ENCODE peak calls at places on chromosomes 16 and 17, in five cellular contexts. Q is amniotic stem cell, W is hypothalamus, F is AG09309, M is amniotic epithelial cell. S is an unnamed sample.

GRCh38 chr17:20205609-20206008 is 196.4 kb downstream of the SPECC1 start:
- DNase-seq in M (peak), Q (no peak), W (no peak), F (no peak), S (no peak)

GRCh38 chr16:87074635-87075318 is 242.4 kb downstream of the C16orf95 start:
- DNase-seq in W (no peak), F (no peak), M (no peak), Q (no peak), S (no peak)

GRCh38 chr16:61413026-61413425 is 623.2 kb downstream of the CDH8 start:
- DNase-seq in Q (no peak), F (no peak), M (no peak), W (no peak), S (no peak)

GRCh38 chr17:37737971-37738370 is 6.9 kb downstream of the HNF1B start:
- DNase-seq in W (no peak), M (peak), F (no peak), Q (no peak), S (peak)

GRCh38 chr17:4327638-4328037 is 38.8 kb downstream of the UBE2G1 start:
- DNase-seq in W (no peak), Q (no peak), F (peak), M (peak), S (peak)

GRCh38 chr17:78472035-78472905 is 93.8 kb downstream of the PGS1 start:
- DNase-seq in F (no peak), W (no peak), M (no peak), Q (no peak), S (no peak)

GRCh38 chr17:44005865-44006580 is 1.6 kb downstream of the NAGS start:
- DNase-seq in Q (no peak), F (no peak), W (no peak), M (no peak), S (peak)

GRCh38 chr16:78574571-78574970 is 475.1 kb downstream of the WWOX start:
- DNase-seq in W (no peak), Q (no peak), F (no peak), M (no peak), S (no peak)

GRCh38 chr16:28192811-28193529 is 18.8 kb downstream of the XPO6 start:
- DNase-seq in F (no peak), W (no peak), Q (no peak), M (no peak), S (no peak)

GRCh38 chr17:41695954-41696720 is 7.5 kb downstream of the EIF1 start:
- DNase-seq in Q (peak), W (peak), M (peak), F (no peak), S (peak)

GRCh38 chr17:6428207-6428965 is 6.5 kb downstream of the AIPL1 start:
- DNase-seq in F (no peak), W (no peak), Q (no peak), M (no peak), S (no peak)

GRCh38 chr17:77441130-77441920 is 300.6 kb downstream of the SEC14L1 start:
- DNase-seq in M (no peak), W (no peak), Q (no peak), F (no peak), S (no peak)

GRCh38 chr17:75645889-75646625 is 12.8 kb downstream of the SMIM5 start:
- DNase-seq in F (no peak), M (peak), Q (no peak), W (peak), S (no peak)

GRCh38 chr16:85491798-85492616 is 121.1 kb upstream of the GSE1 start:
- DNase-seq in W (peak), M (no peak), Q (no peak), F (no peak), S (peak)

GRCh38 chr16:19583665-19584300 is 28.3 kb downstream of the VPS35L start:
- DNase-seq in F (no peak), W (no peak), M (peak), Q (no peak), S (peak)

GRCh38 chr17:3986270-3986938 is 22.2 kb upstream of the ATP2A3 start:
- DNase-seq in Q (no peak), F (no peak), M (no peak), W (no peak), S (no peak)

GRCh38 chr16:14378131-14378551 is 251.9 kb downstream of the PARN start:
- DNase-seq in M (peak), W (no peak), Q (peak), F (no peak), S (peak)

GRCh38 chr17:16135461-16135860 is 79.9 kb downstream of the NCOR1 start:
- DNase-seq in W (no peak), F (no peak), Q (no peak), M (peak), S (peak)

GRCh38 chr16:14501331-14502255 is 128.5 kb downstream of the PARN start:
- DNase-seq in M (peak), F (peak), W (peak), Q (peak), S (peak)

GRCh38 chr16:27551046-27551445 is 1.1 kb downstream of the KATNIP start:
- DNase-seq in M (no peak), W (no peak), Q (no peak), F (no peak), S (peak)

GRCh38 chr17:36534117-36534880 is at the start of gene MYO19:
- DNase-seq in Q (no peak), F (no peak), M (peak), W (no peak), S (peak)

GRCh38 chr16:3192476-3193019 is 4.5 kb downstream of the OR1F1 start:
- DNase-seq in M (no peak), Q (no peak), W (no peak), F (no peak), S (no peak)

GRCh38 chr17:83121921-83122820 is 42.8 kb downstream of the METRNL start:
- DNase-seq in W (no peak), M (no peak), F (no peak), Q (no peak), S (peak)

GRCh38 chr16:87492241-87492635 is 586 bp downstream of the ZCCHC14 start:
- DNase-seq in M (no peak), Q (no peak), F (no peak), W (no peak), S (peak)

GRCh38 chr17:954431-955164 is 25.0 kb downstream of the NXN start:
- DNase-seq in M (peak), W (no peak), F (no peak), Q (no peak), S (no peak)

GRCh38 chr16:87326151-87326571 is 9.0 kb upstream of the C16orf95 start:
- DNase-seq in W (peak), M (no peak), Q (no peak), F (no peak), S (peak)

GRCh38 chr16:88376835-88377726 is 5.7 kb upstream of the ZNF469 start:
- DNase-seq in W (no peak), F (no peak), M (peak), Q (no peak), S (peak)

GRCh38 chr17:50922107-50922506 is 56.0 kb upstream of the TOB1 start:
- DNase-seq in M (no peak), F (no peak), Q (no peak), W (no peak), S (peak)

GRCh38 chr17:35065880-35066279 is 2.4 kb upstream of the RFFL start:
- DNase-seq in M (no peak), F (no peak), W (no peak), Q (no peak), S (no peak)

GRCh38 chr16:68382296-68382718 is 66.0 kb downstream of the SMPD3 start:
- DNase-seq in Q (no peak), F (no peak), M (no peak), W (no peak), S (no peak)

GRCh38 chr16:86396918-86397317 is 113.4 kb upstream of the FOXF1 start:
- DNase-seq in W (no peak), M (peak), F (peak), Q (peak), S (peak)

GRCh38 chr17:42365136-42365535 is 23.1 kb downstream of the STAT3 start:
- DNase-seq in W (no peak), Q (peak), M (peak), F (peak), S (peak)

GRCh38 chr16:2015117-2015946 is 4.3 kb upstream of the NPW start:
- DNase-seq in F (no peak), W (no peak), Q (no peak), M (peak), S (no peak)

GRCh38 chr16:15494231-15494630 is 59.8 kb downstream of the BMERB1 start:
- DNase-seq in M (no peak), W (no peak), Q (no peak), F (no peak), S (peak)

GRCh38 chr17:41863074-41863843 is 2.0 kb downstream of the KLHL11 start:
- DNase-seq in Q (no peak), W (no peak), M (no peak), F (no peak), S (no peak)

GRCh38 chr17:9230861-9231260 is 209.6 kb downstream of the NTN1 start:
- DNase-seq in F (no peak), W (no peak), Q (no peak), M (no peak), S (no peak)

GRCh38 chr16:19384656-19385055 is 33.0 kb upstream of the TMC5 start:
- DNase-seq in W (no peak), Q (no peak), F (no peak), M (no peak), S (no peak)

S was measured in GM23248.